ENCODE peak calls at places on chromosomes 2 and 18, in six cellular contexts. One of them, this sample, is unnamed.

GRCh38 chr18:12838178-12838634 is 45.8 kb downstream of the PTPN2 start:
- DNase-seq in body of pancreas: peak
- DNase-seq in right lobe of liver: peak
- DNase-seq in Peyer's patch: peak
- DNase-seq in A549: peak
- DNase-seq in IMR-90: peak
- DNase-seq in this sample: peak

GRCh38 chr2:164826293-164827243 is 15.1 kb downstream of the COBLL1 start:
- DNase-seq in Peyer's patch: peak
- DNase-seq in right lobe of liver: peak
- DNase-seq in A549: no peak
- DNase-seq in IMR-90: peak
- DNase-seq in body of pancreas: peak
- DNase-seq in this sample: peak

GRCh38 chr2:69201243-69201642 is 185.8 kb downstream of the GFPT1 start:
- DNase-seq in Peyer's patch: no peak
- DNase-seq in body of pancreas: no peak
- DNase-seq in IMR-90: no peak
- DNase-seq in A549: no peak
- DNase-seq in right lobe of liver: no peak
- DNase-seq in this sample: no peak

GRCh38 chr2:217469203-217469810 is 533.5 kb downstream of the TNS1 start:
- DNase-seq in IMR-90: peak
- DNase-seq in Peyer's patch: no peak
- DNase-seq in right lobe of liver: no peak
- DNase-seq in A549: no peak
- DNase-seq in body of pancreas: no peak
- DNase-seq in this sample: no peak

GRCh38 chr18:13502585-13502984 is 223.8 kb downstream of the FAM210A start:
- DNase-seq in A549: no peak
- DNase-seq in right lobe of liver: peak
- DNase-seq in IMR-90: no peak
- DNase-seq in Peyer's patch: no peak
- DNase-seq in body of pancreas: peak
- DNase-seq in this sample: peak

GRCh38 chr18:51614033-51614432 is 416.6 kb upstream of the MEX3C start:
- DNase-seq in body of pancreas: peak
- DNase-seq in IMR-90: no peak
- DNase-seq in right lobe of liver: no peak
- DNase-seq in Peyer's patch: no peak
- DNase-seq in A549: peak
- DNase-seq in this sample: peak

GRCh38 chr2:136131961-136132839 is 14.3 kb upstream of the CXCR4 start:
- DNase-seq in A549: no peak
- DNase-seq in Peyer's patch: peak
- DNase-seq in IMR-90: no peak
- DNase-seq in body of pancreas: peak
- DNase-seq in right lobe of liver: no peak
- DNase-seq in this sample: no peak

GRCh38 chr2:206443735-206444527 is 599 bp downstream of the ADAM23 start:
- DNase-seq in Peyer's patch: no peak
- DNase-seq in right lobe of liver: no peak
- DNase-seq in IMR-90: peak
- DNase-seq in body of pancreas: peak
- DNase-seq in A549: peak
- DNase-seq in this sample: peak

GRCh38 chr2:145096582-145096981 is 576.7 kb upstream of the ZEB2 start:
- DNase-seq in A549: peak
- DNase-seq in IMR-90: peak
- DNase-seq in body of pancreas: no peak
- DNase-seq in Peyer's patch: no peak
- DNase-seq in right lobe of liver: no peak
- DNase-seq in this sample: no peak

GRCh38 chr2:150188177-150188576 is 299.3 kb downstream of the RND3 start:
- DNase-seq in body of pancreas: no peak
- DNase-seq in A549: peak
- DNase-seq in IMR-90: no peak
- DNase-seq in Peyer's patch: no peak
- DNase-seq in right lobe of liver: no peak
- DNase-seq in this sample: no peak

GRCh38 chr2:11365096-11365856 is 20.8 kb upstream of the ROCK2 start:
- DNase-seq in right lobe of liver: no peak
- DNase-seq in body of pancreas: no peak
- DNase-seq in A549: no peak
- DNase-seq in Peyer's patch: no peak
- DNase-seq in IMR-90: no peak
- DNase-seq in this sample: no peak

GRCh38 chr2:138610201-138610945 is 108.8 kb downstream of the SPOPL start:
- DNase-seq in right lobe of liver: no peak
- DNase-seq in body of pancreas: no peak
- DNase-seq in A549: no peak
- DNase-seq in IMR-90: no peak
- DNase-seq in Peyer's patch: no peak
- DNase-seq in this sample: no peak

GRCh38 chr2:179302764-179303561 is 38.3 kb upstream of the SESTD1 start:
- DNase-seq in body of pancreas: no peak
- DNase-seq in right lobe of liver: no peak
- DNase-seq in IMR-90: peak
- DNase-seq in A549: no peak
- DNase-seq in Peyer's patch: no peak
- DNase-seq in this sample: no peak

GRCh38 chr2:240930631-240931318 is 24.6 kb downstream of the CROCC2 start:
- DNase-seq in Peyer's patch: peak
- DNase-seq in IMR-90: no peak
- DNase-seq in body of pancreas: peak
- DNase-seq in A549: no peak
- DNase-seq in right lobe of liver: peak
- DNase-seq in this sample: no peak

GRCh38 chr2:66441651-66442365 is 6.9 kb downstream of the MEIS1 start:
- DNase-seq in IMR-90: no peak
- DNase-seq in body of pancreas: no peak
- DNase-seq in Peyer's patch: no peak
- DNase-seq in A549: no peak
- DNase-seq in right lobe of liver: no peak
- DNase-seq in this sample: no peak

GRCh38 chr18:25873833-25874232 is 216.6 kb downstream of the SS18 start:
- DNase-seq in right lobe of liver: no peak
- DNase-seq in Peyer's patch: no peak
- DNase-seq in IMR-90: peak
- DNase-seq in A549: no peak
- DNase-seq in body of pancreas: no peak
- DNase-seq in this sample: no peak

GRCh38 chr2:136281281-136282117 is 163.6 kb upstream of the CXCR4 start:
- DNase-seq in Peyer's patch: no peak
- DNase-seq in right lobe of liver: no peak
- DNase-seq in A549: no peak
- DNase-seq in IMR-90: no peak
- DNase-seq in body of pancreas: no peak
- DNase-seq in this sample: no peak

GRCh38 chr2:138997849-138998517 is 217.8 kb upstream of the NXPH2 start:
- DNase-seq in A549: no peak
- DNase-seq in right lobe of liver: no peak
- DNase-seq in Peyer's patch: no peak
- DNase-seq in IMR-90: no peak
- DNase-seq in body of pancreas: no peak
- DNase-seq in this sample: no peak

GRCh38 chr18:61334491-61334850 is 1.2 kb downstream of the CDH20 start:
- DNase-seq in IMR-90: no peak
- DNase-seq in right lobe of liver: no peak
- DNase-seq in A549: no peak
- DNase-seq in body of pancreas: no peak
- DNase-seq in Peyer's patch: no peak
- DNase-seq in this sample: no peak

GRCh38 chr2:112577756-112578155 is 6.7 kb upstream of the CHCHD5 start:
- DNase-seq in Peyer's patch: no peak
- DNase-seq in body of pancreas: no peak
- DNase-seq in IMR-90: peak
- DNase-seq in A549: peak
- DNase-seq in right lobe of liver: no peak
- DNase-seq in this sample: no peak

GRCh38 chr18:8615397-8616025 is 6.3 kb downstream of the RAB12 start:
- DNase-seq in IMR-90: peak
- DNase-seq in Peyer's patch: no peak
- DNase-seq in right lobe of liver: no peak
- DNase-seq in A549: peak
- DNase-seq in body of pancreas: no peak
- DNase-seq in this sample: peak

GRCh38 chr18:8616026-8616401 is 6.8 kb downstream of the RAB12 start:
- DNase-seq in body of pancreas: no peak
- DNase-seq in A549: no peak
- DNase-seq in right lobe of liver: no peak
- DNase-seq in Peyer's patch: no peak
- DNase-seq in IMR-90: no peak
- DNase-seq in this sample: no peak

GRCh38 chr18:8619041-8619440 is 9.8 kb downstream of the RAB12 start:
- DNase-seq in right lobe of liver: no peak
- DNase-seq in body of pancreas: no peak
- DNase-seq in A549: no peak
- DNase-seq in Peyer's patch: no peak
- DNase-seq in IMR-90: no peak
- DNase-seq in this sample: no peak

GRCh38 chr18:8619835-8620577 is 10.8 kb downstream of the RAB12 start:
- DNase-seq in A549: no peak
- DNase-seq in right lobe of liver: no peak
- DNase-seq in IMR-90: no peak
- DNase-seq in Peyer's patch: no peak
- DNase-seq in body of pancreas: no peak
- DNase-seq in this sample: no peak

GRCh38 chr18:8617907-8618306 is 8.7 kb downstream of the RAB12 start:
- DNase-seq in IMR-90: no peak
- DNase-seq in right lobe of liver: no peak
- DNase-seq in Peyer's patch: no peak
- DNase-seq in body of pancreas: no peak
- DNase-seq in A549: no peak
- DNase-seq in this sample: no peak
- TF ChIP-seq POLR2A in IMR-90: no peak
- TF ChIP-seq POLR2A in right lobe of liver: no peak
- TF ChIP-seq POLR2A in Peyer's patch: no peak
- TF ChIP-seq POLR2A in body of pancreas: no peak
- TF ChIP-seq POLR2A in A549: no peak
- TF ChIP-seq POLR2A in this sample: no peak

GRCh38 chr2:101339236-101339865 is 30.9 kb upstream of the RNF149 start:
- DNase-seq in right lobe of liver: no peak
- DNase-seq in Peyer's patch: no peak
- DNase-seq in IMR-90: no peak
- DNase-seq in A549: no peak
- DNase-seq in body of pancreas: no peak
- DNase-seq in this sample: no peak
- H3K4me3 ChIP-seq in right lobe of liver: no peak
- H3K4me3 ChIP-seq in Peyer's patch: no peak
- H3K4me3 ChIP-seq in IMR-90: no peak
- H3K4me3 ChIP-seq in A549: no peak
- H3K4me3 ChIP-seq in body of pancreas: no peak
- H3K4me3 ChIP-seq in this sample: no peak

GRCh38 chr2:127810637-127811396 is at the start of gene WDR33:
- DNase-seq in body of pancreas: peak
- DNase-seq in right lobe of liver: peak
- DNase-seq in A549: peak
- DNase-seq in Peyer's patch: peak
- DNase-seq in IMR-90: peak
- DNase-seq in this sample: peak
- TF ChIP-seq POLR2A in body of pancreas: peak
- TF ChIP-seq POLR2A in right lobe of liver: peak
- TF ChIP-seq POLR2A in A549: peak
- TF ChIP-seq POLR2A in Peyer's patch: peak
- TF ChIP-seq POLR2A in IMR-90: peak
- TF ChIP-seq POLR2A in this sample: peak

GRCh38 chr2:67854103-67854502 is 208.7 kb downstream of the C1D start:
- DNase-seq in body of pancreas: no peak
- DNase-seq in IMR-90: no peak
- DNase-seq in right lobe of liver: no peak
- DNase-seq in Peyer's patch: no peak
- DNase-seq in A549: no peak
- DNase-seq in this sample: no peak
- H3K4me3 ChIP-seq in body of pancreas: no peak
- H3K4me3 ChIP-seq in IMR-90: no peak
- H3K4me3 ChIP-seq in right lobe of liver: no peak
- H3K4me3 ChIP-seq in Peyer's patch: no peak
- H3K4me3 ChIP-seq in A549: no peak
- H3K4me3 ChIP-seq in this sample: no peak

DNA sequence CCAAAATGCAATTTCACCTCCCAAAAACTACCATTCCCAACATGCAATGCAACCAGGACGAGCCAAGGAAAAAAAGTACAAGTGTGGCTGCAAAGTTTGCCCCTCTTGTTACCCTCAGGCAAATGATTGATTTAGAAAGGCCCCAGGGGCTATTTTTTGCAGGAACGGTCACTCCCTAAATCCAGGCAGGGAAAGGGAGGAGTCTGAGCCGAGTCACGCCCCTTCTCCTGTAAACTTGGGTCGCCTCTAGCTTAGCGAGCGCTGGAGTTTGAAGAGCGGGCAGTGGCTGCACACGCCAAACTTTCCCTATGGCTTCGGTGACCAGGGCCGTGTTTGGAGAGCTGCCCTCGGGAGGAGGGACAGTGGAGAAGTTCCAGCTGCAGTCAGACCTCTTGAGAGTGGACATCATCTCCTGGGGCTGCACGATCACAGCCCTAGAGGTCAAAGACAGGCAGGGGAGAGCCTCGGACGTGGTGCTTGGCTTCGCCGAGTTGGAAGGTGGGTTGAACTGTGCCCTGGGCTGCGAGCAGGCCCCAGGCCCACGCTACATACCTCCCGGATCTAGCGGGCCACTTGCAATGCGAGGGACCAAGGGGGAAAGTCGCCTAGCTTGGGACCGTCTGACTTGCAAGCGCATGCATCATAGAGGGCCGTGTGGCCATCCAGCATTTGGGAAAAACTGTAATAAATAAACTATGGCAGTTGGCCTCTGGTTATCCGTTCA is at the start of gene GALM:
- DNase-seq in body of pancreas: peak
- DNase-seq in A549: peak
- DNase-seq in IMR-90: peak
- DNase-seq in right lobe of liver: peak
- DNase-seq in Peyer's patch: peak
- DNase-seq in this sample: peak
- TF ChIP-seq POLR2A in body of pancreas: no peak
- TF ChIP-seq POLR2A in A549: peak
- TF ChIP-seq POLR2A in IMR-90: no peak
- TF ChIP-seq POLR2A in right lobe of liver: peak
- TF ChIP-seq POLR2A in Peyer's patch: peak
- TF ChIP-seq POLR2A in this sample: peak

This sample was measured in adrenal gland.